ENCODE peak calls at places on chromosomes 4 and X, in seven cellular contexts. A is fibroblast of villous mesenchyme, K is pancreas, L is heart right ventricle, R is GM12864, D is choroid plexus epithelial cell, M is BE2C. Y is an unnamed sample.

GRCh38 chr4:28799696-28800095 is 1920.5 kb upstream of the PCDH7 start:
- DNase-seq in K (no peak), D (no peak), L (no peak), A (no peak), M (no peak), R (no peak), Y (no peak)

GRCh38 chr4:2799444-2799911 is 6.6 kb downstream of the SH3BP2 start:
- DNase-seq in K (no peak), M (peak), L (peak), A (no peak), R (no peak), D (no peak), Y (peak)

GRCh38 chr4:164081801-164082200 is 587.3 kb downstream of the TMA16 start:
- DNase-seq in D (no peak), L (no peak), M (no peak), K (no peak), A (no peak), R (no peak), Y (no peak)

GRCh38 chr4:185396724-185397402 is at the start of gene ANKRD37:
- DNase-seq in K (peak), M (no peak), D (peak), A (no peak), L (peak), R (no peak), Y (no peak)

GRCh38 chrX:121642415-121642814 is 595.0 kb downstream of the GLUD2 start:
- DNase-seq in R (no peak), D (peak), M (no peak), K (no peak), L (no peak), A (peak), Y (no peak)

GRCh38 chrX:3713225-3713936 is at the start of gene PRKX:
- DNase-seq in A (peak), K (peak), M (peak), R (no peak), D (peak), L (peak), Y (peak)

GRCh38 chr4:152310223-152310622 is 225.7 kb downstream of the FBXW7 start:
- DNase-seq in A (peak), R (no peak), K (no peak), M (no peak), D (peak), L (no peak), Y (no peak)

GRCh38 chr4:156751486-156751885 is 220.1 kb downstream of the PDGFC start:
- DNase-seq in K (no peak), M (no peak), L (no peak), R (no peak), A (peak), D (peak), Y (no peak)

GRCh38 chrX:122363112-122363511 is 821.0 kb upstream of the GRIA3 start:
- DNase-seq in L (no peak), K (no peak), M (no peak), D (no peak), A (no peak), R (no peak), Y (no peak)

GRCh38 chr4:112516401-112517066 is 554 bp upstream of the NEUROG2 start:
- DNase-seq in D (no peak), K (no peak), M (peak), L (peak), A (no peak), R (no peak), Y (no peak)

GRCh38 chr4:84877051-84877833 is 89.2 kb downstream of the WDFY3 start:
- DNase-seq in L (no peak), D (peak), M (no peak), K (no peak), A (peak), R (no peak), Y (no peak)

GRCh38 chr4:38371391-38371851 is 292.6 kb upstream of the KLF3 start:
- DNase-seq in A (peak), L (no peak), M (no peak), D (peak), R (no peak), K (no peak), Y (no peak)

GRCh38 chr4:17894421-17894820 is 83.6 kb downstream of the NCAPG start:
- DNase-seq in K (no peak), D (no peak), R (no peak), L (no peak), A (no peak), M (no peak), Y (no peak)

GRCh38 chrX:1493877-1494510 is 41.3 kb upstream of the ASMTL start:
- DNase-seq in M (no peak), D (no peak), A (no peak), L (no peak), K (no peak), R (no peak), Y (peak)

GRCh38 chr4:15797320-15797719 is 19.2 kb downstream of the CD38 start:
- DNase-seq in R (no peak), K (no peak), D (no peak), M (no peak), L (no peak), A (no peak), Y (no peak)

GRCh38 chr4:158094413-158095110 is 78.3 kb downstream of the GASK1B start:
- DNase-seq in D (peak), R (no peak), M (no peak), A (no peak), L (no peak), K (peak), Y (no peak)

GRCh38 chr4:2583517-2583916 is 47.1 kb downstream of the FAM193A start:
- DNase-seq in M (no peak), R (no peak), A (peak), K (no peak), L (no peak), D (peak), Y (no peak)

GRCh38 chrX:20639115-20639514 is 372.4 kb upstream of the RPS6KA3 start:
- DNase-seq in L (no peak), K (no peak), R (no peak), D (no peak), M (no peak), A (no peak), Y (no peak)

GRCh38 chrX:87679849-87680248 is 162.2 kb downstream of the KLHL4 start:
- DNase-seq in A (no peak), M (no peak), L (no peak), K (no peak), D (no peak), R (no peak), Y (no peak)

GRCh38 chr4:81040175-81040659 is 9.7 kb downstream of the BMP3 start:
- DNase-seq in A (peak), L (no peak), R (no peak), M (no peak), K (no peak), D (peak), Y (no peak)

GRCh38 chrX:56800801-56801200 is 71.8 kb downstream of the NBDY start:
- DNase-seq in L (no peak), K (peak), A (peak), R (no peak), M (no peak), D (no peak), Y (no peak)

GRCh38 chrX:148146121-148146520 is 165.0 kb downstream of the FMR1NB start:
- DNase-seq in D (no peak), R (no peak), K (no peak), A (no peak), M (no peak), L (no peak), Y (no peak)

GRCh38 chr4:170853422-170854021 is 763.8 kb upstream of the AADAT start:
- DNase-seq in K (peak), R (peak), M (peak), A (peak), L (peak), D (peak), Y (no peak)

GRCh38 chr4:71537551-71538065 is 198.8 kb downstream of the SLC4A4 start:
- DNase-seq in M (no peak), D (no peak), R (no peak), K (no peak), A (no peak), L (no peak), Y (no peak)

GRCh38 chr4:163367651-163368050 is 24.0 kb downstream of the NPY5R start:
- DNase-seq in A (no peak), M (no peak), K (no peak), D (no peak), L (no peak), R (no peak), Y (no peak)

GRCh38 chr4:152160236-152160800 is 375.6 kb downstream of the FBXW7 start:
- DNase-seq in D (no peak), L (no peak), K (no peak), A (no peak), M (no peak), R (no peak), Y (no peak)

GRCh38 chrX:103453655-103454054 is 65.6 kb downstream of the RAB40A start:
- DNase-seq in A (peak), R (no peak), K (no peak), M (no peak), L (no peak), D (peak), Y (no peak)

GRCh38 chr4:7425591-7426468 is 8.9 kb downstream of the PSAPL1 start:
- DNase-seq in A (no peak), M (no peak), R (no peak), K (no peak), L (no peak), D (no peak), Y (peak)

GRCh38 chr4:145732895-145733880 is 53.2 kb downstream of the C4orf51 start:
- DNase-seq in M (peak), L (peak), K (peak), A (peak), D (peak), R (peak), Y (peak)

GRCh38 chrX:109795682-109796081 is 62.6 kb upstream of the ACSL4 start:
- DNase-seq in A (no peak), D (no peak), K (no peak), M (no peak), R (no peak), L (no peak), Y (no peak)

GRCh38 chr4:84279678-84280077 is 219.4 kb downstream of the NKX6-1 start:
- DNase-seq in M (no peak), K (no peak), L (no peak), A (no peak), R (no peak), D (peak), Y (no peak)

GRCh38 chrX:97109730-97110129 is 226.0 kb downstream of the RPA4 start:
- DNase-seq in R (no peak), D (no peak), K (no peak), L (no peak), M (no peak), A (no peak), Y (no peak)

GRCh38 chr4:3708103-3708510 is 58.1 kb upstream of the ADRA2C start:
- DNase-seq in D (no peak), L (peak), K (no peak), A (peak), M (peak), R (no peak), Y (peak)

GRCh38 chr4:109207060-109207459 is 95.4 kb downstream of the COL25A1 start:
- DNase-seq in D (peak), M (no peak), L (no peak), K (no peak), R (no peak), A (peak), Y (no peak)

GRCh38 chrX:70134116-70134477 is 850 bp downstream of the IGBP1 start:
- DNase-seq in A (peak), R (no peak), K (no peak), L (no peak), D (peak), M (no peak), Y (no peak)

GRCh38 chr4:185754961-185755360 is 57.0 kb downstream of the SORBS2 start:
- DNase-seq in A (no peak), R (no peak), L (no peak), K (no peak), M (no peak), D (no peak), Y (no peak)

GRCh38 chr4:5374994-5375393 is 323.7 kb downstream of the STK32B start:
- DNase-seq in D (no peak), R (no peak), A (no peak), M (no peak), K (no peak), L (no peak), Y (no peak)
- TF ChIP-seq CTCF in D (no peak), R (no peak), A (no peak), M (no peak), K (no peak), L (no peak), Y (no peak)

GRCh38 chr4:183240581-183241321 is 79.3 kb downstream of the CLDN22 start:
- DNase-seq in A (peak), M (no peak), R (no peak), K (peak), L (no peak), D (no peak), Y (no peak)
- TF ChIP-seq CTCF in A (no peak), M (no peak), R (no peak), K (no peak), L (no peak), D (no peak), Y (no peak)

GRCh38 chr4:73303711-73304110 is 45.1 kb upstream of the ANKRD17 start:
- DNase-seq in A (no peak), L (no peak), R (no peak), D (no peak), K (no peak), M (no peak), Y (no peak)

GRCh38 chr4:73312967-73313366 is 54.4 kb upstream of the ANKRD17 start:
- DNase-seq in D (no peak), A (no peak), R (no peak), L (no peak), K (no peak), M (no peak), Y (no peak)

GRCh38 chr4:73311428-73311827 is 52.8 kb upstream of the ANKRD17 start:
- DNase-seq in R (no peak), A (peak), K (no peak), D (peak), M (no peak), L (no peak), Y (no peak)

GRCh38 chr4:73309211-73309610 is 50.6 kb upstream of the ANKRD17 start:
- DNase-seq in K (no peak), L (no peak), D (peak), R (no peak), M (no peak), A (peak), Y (no peak)

GRCh38 chr4:73308286-73308685 is 49.7 kb upstream of the ANKRD17 start:
- DNase-seq in K (no peak), A (peak), D (peak), L (no peak), M (no peak), R (no peak), Y (no peak)
- TF ChIP-seq CTCF in K (no peak), A (peak), D (peak), L (no peak), M (peak), R (peak), Y (peak)

GRCh38 chr4:107035711-107036601 is at the start of gene DKK2:
- DNase-seq in A (peak), K (peak), M (peak), L (no peak), D (peak), R (no peak), Y (no peak)
- TF ChIP-seq CTCF in A (no peak), K (no peak), M (no peak), L (no peak), D (no peak), R (no peak), Y (no peak)

DNA sequence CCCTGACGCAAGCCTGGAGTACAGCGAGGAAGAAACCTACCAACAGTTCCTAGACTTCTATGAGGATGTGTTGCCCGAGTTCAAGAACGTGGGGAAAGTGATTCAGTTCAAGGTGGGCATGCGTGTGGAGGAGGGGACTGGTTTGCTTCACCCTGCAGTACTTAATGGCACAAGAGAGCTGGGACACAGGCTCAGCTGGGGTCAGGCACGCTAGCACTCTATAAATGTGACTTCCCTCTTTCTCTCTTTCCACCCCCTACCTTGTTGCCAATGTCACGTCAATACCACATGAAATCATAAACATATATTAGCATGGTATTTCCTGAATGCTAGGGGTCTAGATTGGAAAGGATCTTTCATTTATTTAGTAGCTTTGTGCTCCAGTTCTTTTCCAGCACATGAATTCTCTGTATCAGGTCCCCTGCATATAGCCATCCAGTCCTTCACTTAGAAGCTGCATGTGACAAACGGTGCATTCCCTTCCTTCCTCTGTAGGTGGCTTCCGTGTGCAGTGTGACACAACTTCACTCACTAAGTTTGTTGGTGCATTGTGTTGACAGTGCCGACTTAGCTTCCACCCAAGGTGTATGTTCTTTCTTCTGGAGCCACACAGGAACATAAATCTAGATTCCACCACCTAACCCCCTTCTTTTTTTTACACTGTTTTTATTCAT is 25.6 kb downstream of the ZRSR2 start:
- DNase-seq in D (peak), M (peak), R (peak), A (no peak), L (no peak), K (no peak), Y (no peak)
- TF ChIP-seq CTCF in D (peak), M (peak), R (peak), A (peak), L (no peak), K (no peak), Y (peak)

Y was measured in CD14-positive monocyte.